ENCODE peak calls at places on chromosomes 12 and 14, in six cellular contexts. J, W, S, L, P and F are unnamed samples.

GRCh38 chr14:89730692-89731091 is 223.8 kb downstream of the EFCAB11 start:
- DNase-seq in J (no peak), W (no peak), S (no peak), L (no peak), P (no peak), F (no peak)

GRCh38 chr12:1915082-1915968 is 3.1 kb downstream of the CACNA2D4 start:
- DNase-seq in J (no peak), W (no peak), S (no peak), L (no peak), P (peak; percentile 4), F (no peak)

GRCh38 chr14:74571901-74572828 is 39.9 kb downstream of the LTBP2 start:
- DNase-seq in J (peak; percentile 100), W (peak; percentile 21), S (peak; percentile 74), L (no peak), P (no peak), F (no peak)

GRCh38 chr12:22670762-22671161 is 45.8 kb downstream of the ETNK1 start:
- DNase-seq in J (peak; percentile 12), W (no peak), S (no peak), L (no peak), P (no peak), F (no peak)

GRCh38 chr14:99327458-99328250 is 55.7 kb upstream of the BCL11B start:
- DNase-seq in J (no peak), W (no peak), S (no peak), L (no peak), P (no peak), F (no peak)

GRCh38 chr14:22752422-22752821 is 14.1 kb upstream of the OXA1L start:
- DNase-seq in J (no peak), W (no peak), S (no peak), L (no peak), P (no peak), F (no peak)

GRCh38 chr12:22447223-22447622 is 97.1 kb downstream of the C2CD5 start:
- DNase-seq in J (peak; percentile 40), W (no peak), S (no peak), L (no peak), P (no peak), F (no peak)

GRCh38 chr12:67531051-67531450 is 117.5 kb upstream of the DYRK2 start:
- DNase-seq in J (no peak), W (no peak), S (no peak), L (no peak), P (no peak), F (no peak)

GRCh38 chr12:42893802-42894201 is 304.3 kb upstream of the PRICKLE1 start:
- DNase-seq in J (peak; percentile 32), W (no peak), S (no peak), L (no peak), P (no peak), F (no peak)

GRCh38 chr14:21056520-21057163 is 980 bp upstream of the RNASE8 start:
- DNase-seq in J (no peak), W (no peak), S (no peak), L (no peak), P (no peak), F (no peak)

GRCh38 chr12:10372534-10372931 is 17.3 kb downstream of the KLRK1 start:
- DNase-seq in J (no peak), W (peak; percentile 69), S (no peak), L (no peak), P (no peak), F (no peak)

GRCh38 chr12:69428351-69429048 is 41.7 kb upstream of the FRS2 start:
- DNase-seq in J (peak; percentile 3), W (no peak), S (no peak), L (no peak), P (no peak), F (no peak)

GRCh38 chr12:50509009-50509663 is 4.4 kb downstream of the DIP2B start:
- DNase-seq in J (no peak), W (no peak), S (no peak), L (no peak), P (no peak), F (no peak)

GRCh38 chr14:96299441-96299840 is 43.4 kb downstream of the BDKRB1 start:
- DNase-seq in J (no peak), W (no peak), S (no peak), L (no peak), P (no peak), F (no peak)

GRCh38 chr12:91461061-91461460 is 278.4 kb upstream of the DCN start:
- DNase-seq in J (no peak), W (no peak), S (no peak), L (no peak), P (no peak), F (no peak)

GRCh38 chr12:31872831-31873604 is 86.2 kb upstream of the RESF1 start:
- DNase-seq in J (no peak), W (no peak), S (no peak), L (no peak), P (no peak), F (no peak)

GRCh38 chr14:71776463-71777359 is 155.5 kb upstream of the RGS6 start:
- DNase-seq in J (peak; percentile 13), W (no peak), S (no peak), L (no peak), P (no peak), F (no peak)

GRCh38 chr12:27967551-27968054 is 4.9 kb downstream of the PTHLH start:
- DNase-seq in J (peak; percentile 29), W (no peak), S (no peak), L (no peak), P (no peak), F (no peak)

GRCh38 chr14:32925439-32925838 is 13.2 kb upstream of the NPAS3 start:
- DNase-seq in J (no peak), W (no peak), S (no peak), L (no peak), P (no peak), F (no peak)

GRCh38 chr12:54420766-54421144 is 1.7 kb upstream of the ITGA5 start:
- DNase-seq in J (no peak), W (peak; percentile 65), S (no peak), L (no peak), P (no peak), F (no peak)

GRCh38 chr12:12645485-12645884 is 33.8 kb downstream of the CREBL2 start:
- DNase-seq in J (peak; percentile 40), W (no peak), S (no peak), L (no peak), P (peak; percentile 19), F (no peak)

GRCh38 chr12:67220065-67220464 is 49.1 kb upstream of the CAND1 start:
- DNase-seq in J (no peak), W (no peak), S (no peak), L (no peak), P (peak; percentile 41), F (no peak)

GRCh38 chr12:102735104-102735503 is 181.9 kb downstream of the PAH start:
- DNase-seq in J (no peak), W (no peak), S (no peak), L (no peak), P (no peak), F (no peak)

GRCh38 chr12:65533177-65533883 is 254.8 kb downstream of the MSRB3 start:
- DNase-seq in J (peak; percentile 52), W (no peak), S (no peak), L (no peak), P (no peak), F (no peak)

GRCh38 chr12:99131761-99132199 is 486.7 kb downstream of the APAF1 start:
- DNase-seq in J (no peak), W (peak; percentile 66), S (no peak), L (peak; percentile 51), P (peak; percentile 22), F (no peak)

GRCh38 chr14:103698380-103699260 is 16.6 kb downstream of the XRCC3 start:
- DNase-seq in J (no peak), W (peak; percentile 54), S (no peak), L (no peak), P (peak; percentile 83), F (no peak)
- TF ChIP-seq POLR2A in J (no peak), W (no peak), S (no peak), L (peak; percentile 55), P (peak; percentile 33), F (no peak)

GRCh38 chr14:105368426-105368825 is 29.9 kb upstream of the TEX22 start:
- DNase-seq in J (no peak), W (peak; percentile 59), S (no peak), L (no peak), P (no peak), F (no peak)

GRCh38 chr14:105368032-105368417 is 30.3 kb upstream of the TEX22 start:
- DNase-seq in J (no peak), W (no peak), S (no peak), L (no peak), P (no peak), F (no peak)

GRCh38 chr14:105365681-105366080 is 32.7 kb upstream of the TEX22 start:
- DNase-seq in J (no peak), W (no peak), S (no peak), L (no peak), P (no peak), F (no peak)

GRCh38 chr14:105366386-105367074 is 31.8 kb upstream of the TEX22 start:
- DNase-seq in J (no peak), W (peak; percentile 60), S (no peak), L (no peak), P (no peak), F (no peak)

DNA sequence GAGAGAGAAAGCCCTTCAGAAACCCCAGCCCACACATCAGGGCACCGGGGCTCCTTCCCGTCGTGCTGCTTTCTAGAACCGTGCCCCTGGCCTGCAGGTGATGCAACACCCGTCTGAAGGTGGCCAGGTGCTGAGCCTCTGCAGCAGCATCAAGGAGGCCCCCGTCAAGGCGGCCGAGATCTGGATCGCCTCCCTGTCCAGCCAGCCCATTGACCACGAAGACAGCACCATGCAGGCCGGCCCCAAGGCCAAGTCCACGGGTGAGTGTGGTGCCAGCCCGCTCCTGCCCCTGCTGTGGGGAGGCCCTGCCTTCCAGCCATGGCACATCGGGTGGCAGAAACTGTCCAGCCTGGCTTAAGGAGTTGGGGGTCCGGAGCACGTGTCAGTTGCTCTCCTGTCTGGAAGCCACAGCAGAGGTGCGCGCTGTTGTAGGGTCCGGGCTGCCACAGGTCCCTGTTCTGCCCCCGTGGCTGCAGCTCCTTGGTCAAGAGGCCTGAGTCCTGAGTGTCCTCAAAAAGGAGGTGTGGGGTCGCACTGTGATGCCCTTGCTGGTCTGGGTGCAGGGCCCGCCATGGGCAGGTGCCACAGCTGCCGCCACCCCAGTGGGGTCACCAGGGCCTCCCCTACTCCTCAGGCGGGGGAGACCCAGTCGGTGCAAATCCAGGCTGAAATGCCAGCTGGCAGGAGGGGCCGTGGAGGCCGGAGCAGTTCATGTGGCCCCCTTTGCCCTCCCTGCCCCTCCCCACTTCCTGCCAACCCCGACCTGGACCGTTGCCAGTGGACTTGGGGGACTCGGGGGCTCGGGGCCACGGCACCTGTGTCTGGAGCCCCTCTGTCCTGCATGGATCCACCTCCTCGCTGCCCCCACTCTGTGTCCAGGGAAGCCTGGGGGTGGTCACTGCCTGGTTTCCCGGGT is 31.0 kb upstream of the TEX22 start:
- DNase-seq in J (no peak), W (peak; percentile 57), S (no peak), L (no peak), P (no peak), F (no peak)
- H3K27ac ChIP-seq in J (no peak overlapping the region), W (no peak overlapping the region), S (no peak overlapping the region), L (no peak overlapping the region), P (no peak overlapping the region), F (no peak overlapping the region)

GRCh38 chr14:68934034-68934433 is 45.1 kb downstream of the ACTN1 start:
- DNase-seq in J (peak; percentile 40), W (no peak), S (no peak), L (no peak), P (no peak), F (no peak)
- H3K4me3 ChIP-seq in J (no peak overlapping the region), W (no peak overlapping the region), S (no peak overlapping the region), L (no peak overlapping the region), P (no peak overlapping the region), F (no peak overlapping the region)

GRCh38 chr12:118061876-118062791 is 1.2 kb upstream of the WSB2 start:
- DNase-seq in J (peak; percentile 58), W (peak; percentile 65), S (peak; percentile 73), L (no peak), P (peak; percentile 41), F (no peak)
- TF ChIP-seq POLR2A in J (peak; percentile 38), W (no peak), S (no peak), L (peak; percentile 89), P (no peak), F (no peak)